ENCODE peak calls at places on chromosomes 5 and 9, in seven cellular contexts. One of them, this sample, is unnamed.

GRCh38 chr5:111641533-111642230 is 115.3 kb downstream of the NREP start:
- DNase-seq in neuronal stem cell: no peak
- DNase-seq in IMR-90: peak
- DNase-seq in mesenchymal stem cell: peak
- DNase-seq in H9: no peak
- DNase-seq in trophoblast cell: no peak
- DNase-seq in H1: no peak
- DNase-seq in this sample: no peak

GRCh38 chr5:133474851-133475590 is 137.3 kb downstream of the FSTL4 start:
- DNase-seq in neuronal stem cell: no peak
- DNase-seq in IMR-90: no peak
- DNase-seq in mesenchymal stem cell: no peak
- DNase-seq in H9: no peak
- DNase-seq in trophoblast cell: peak
- DNase-seq in H1: no peak
- DNase-seq in this sample: peak

GRCh38 chr5:175547810-175548209 is 69.5 kb downstream of the SFXN1 start:
- DNase-seq in neuronal stem cell: no peak
- DNase-seq in IMR-90: no peak
- DNase-seq in mesenchymal stem cell: no peak
- DNase-seq in H9: no peak
- DNase-seq in trophoblast cell: no peak
- DNase-seq in H1: no peak
- DNase-seq in this sample: no peak

GRCh38 chr5:123089971-123090640 is 1.1 kb downstream of the PRDM6 start:
- DNase-seq in neuronal stem cell: no peak
- DNase-seq in IMR-90: peak
- DNase-seq in mesenchymal stem cell: peak
- DNase-seq in H9: peak
- DNase-seq in trophoblast cell: no peak
- DNase-seq in H1: no peak
- DNase-seq in this sample: peak

GRCh38 chr5:176994460-176995121 is 12.0 kb downstream of the UIMC1 start:
- DNase-seq in neuronal stem cell: no peak
- DNase-seq in IMR-90: peak
- DNase-seq in mesenchymal stem cell: peak
- DNase-seq in H9: no peak
- DNase-seq in trophoblast cell: peak
- DNase-seq in H1: no peak
- DNase-seq in this sample: peak

GRCh38 chr5:100772548-100772947 is 130.5 kb downstream of the ST8SIA4 start:
- DNase-seq in neuronal stem cell: peak
- DNase-seq in IMR-90: no peak
- DNase-seq in mesenchymal stem cell: no peak
- DNase-seq in H9: no peak
- DNase-seq in trophoblast cell: no peak
- DNase-seq in H1: no peak
- DNase-seq in this sample: peak

GRCh38 chr9:97696823-97697601 is at the start of gene XPA:
- DNase-seq in neuronal stem cell: peak
- DNase-seq in IMR-90: peak
- DNase-seq in mesenchymal stem cell: peak
- DNase-seq in H9: peak
- DNase-seq in trophoblast cell: peak
- DNase-seq in H1: peak
- DNase-seq in this sample: peak

GRCh38 chr5:176648467-176649194 is 1.3 kb downstream of the TSPAN17 start:
- DNase-seq in neuronal stem cell: no peak
- DNase-seq in IMR-90: no peak
- DNase-seq in mesenchymal stem cell: no peak
- DNase-seq in H9: no peak
- DNase-seq in trophoblast cell: no peak
- DNase-seq in H1: no peak
- DNase-seq in this sample: no peak

GRCh38 chr5:65133473-65134110 is 348.1 kb downstream of the ADAMTS6 start:
- DNase-seq in neuronal stem cell: no peak
- DNase-seq in IMR-90: no peak
- DNase-seq in mesenchymal stem cell: no peak
- DNase-seq in H9: no peak
- DNase-seq in trophoblast cell: no peak
- DNase-seq in H1: no peak
- DNase-seq in this sample: no peak

GRCh38 chr5:14236757-14237156 is 93.6 kb downstream of the TRIO start:
- DNase-seq in neuronal stem cell: no peak
- DNase-seq in IMR-90: no peak
- DNase-seq in mesenchymal stem cell: no peak
- DNase-seq in H9: no peak
- DNase-seq in trophoblast cell: no peak
- DNase-seq in H1: no peak
- DNase-seq in this sample: peak

GRCh38 chr5:149133795-149134777 is 7.2 kb upstream of the ABLIM3 start:
- DNase-seq in neuronal stem cell: no peak
- DNase-seq in IMR-90: peak
- DNase-seq in mesenchymal stem cell: peak
- DNase-seq in H9: no peak
- DNase-seq in trophoblast cell: peak
- DNase-seq in H1: no peak
- DNase-seq in this sample: no peak

GRCh38 chr5:5270958-5271605 is 131.0 kb downstream of the ADAMTS16 start:
- DNase-seq in neuronal stem cell: peak
- DNase-seq in IMR-90: peak
- DNase-seq in mesenchymal stem cell: peak
- DNase-seq in H9: peak
- DNase-seq in trophoblast cell: peak
- DNase-seq in H1: no peak
- DNase-seq in this sample: peak

GRCh38 chr5:64958757-64959391 is 190.1 kb downstream of the CWC27 start:
- DNase-seq in neuronal stem cell: no peak
- DNase-seq in IMR-90: peak
- DNase-seq in mesenchymal stem cell: peak
- DNase-seq in H9: no peak
- DNase-seq in trophoblast cell: no peak
- DNase-seq in H1: no peak
- DNase-seq in this sample: no peak

GRCh38 chr9:123460091-123460490 is 104.1 kb downstream of the CRB2 start:
- DNase-seq in neuronal stem cell: no peak
- DNase-seq in IMR-90: no peak
- DNase-seq in mesenchymal stem cell: no peak
- DNase-seq in H9: no peak
- DNase-seq in trophoblast cell: no peak
- DNase-seq in H1: no peak
- DNase-seq in this sample: no peak

GRCh38 chr5:17000296-17000939 is 64.3 kb upstream of the MYO10 start:
- DNase-seq in neuronal stem cell: no peak
- DNase-seq in IMR-90: peak
- DNase-seq in mesenchymal stem cell: peak
- DNase-seq in H9: no peak
- DNase-seq in trophoblast cell: peak
- DNase-seq in H1: no peak
- DNase-seq in this sample: peak

GRCh38 chr9:33249087-33249657 is 9.2 kb downstream of the SPINK4 start:
- DNase-seq in neuronal stem cell: no peak
- DNase-seq in IMR-90: no peak
- DNase-seq in mesenchymal stem cell: no peak
- DNase-seq in H9: no peak
- DNase-seq in trophoblast cell: no peak
- DNase-seq in H1: no peak
- DNase-seq in this sample: no peak

GRCh38 chr5:157603333-157604190 is 28.0 kb upstream of the ADAM19 start:
- DNase-seq in neuronal stem cell: no peak
- DNase-seq in IMR-90: peak
- DNase-seq in mesenchymal stem cell: peak
- DNase-seq in H9: no peak
- DNase-seq in trophoblast cell: no peak
- DNase-seq in H1: no peak
- DNase-seq in this sample: no peak

GRCh38 chr5:126656397-126657007 is 55.8 kb downstream of the PHAX start:
- DNase-seq in neuronal stem cell: peak
- DNase-seq in IMR-90: peak
- DNase-seq in mesenchymal stem cell: peak
- DNase-seq in H9: no peak
- DNase-seq in trophoblast cell: no peak
- DNase-seq in H1: no peak
- DNase-seq in this sample: peak

GRCh38 chr5:67310740-67311139 is 114.1 kb upstream of the CD180 start:
- DNase-seq in neuronal stem cell: no peak
- DNase-seq in IMR-90: no peak
- DNase-seq in mesenchymal stem cell: no peak
- DNase-seq in H9: no peak
- DNase-seq in trophoblast cell: no peak
- DNase-seq in H1: no peak
- DNase-seq in this sample: no peak

GRCh38 chr9:135811796-135812195 is 95.5 kb downstream of the CAMSAP1 start:
- DNase-seq in neuronal stem cell: no peak
- DNase-seq in IMR-90: peak
- DNase-seq in mesenchymal stem cell: no peak
- DNase-seq in H9: no peak
- DNase-seq in trophoblast cell: no peak
- DNase-seq in H1: no peak
- DNase-seq in this sample: no peak

GRCh38 chr5:67093259-67093658 is 103.3 kb downstream of the CD180 start:
- DNase-seq in neuronal stem cell: no peak
- DNase-seq in IMR-90: no peak
- DNase-seq in mesenchymal stem cell: peak
- DNase-seq in H9: no peak
- DNase-seq in trophoblast cell: no peak
- DNase-seq in H1: no peak
- DNase-seq in this sample: no peak

DNA sequence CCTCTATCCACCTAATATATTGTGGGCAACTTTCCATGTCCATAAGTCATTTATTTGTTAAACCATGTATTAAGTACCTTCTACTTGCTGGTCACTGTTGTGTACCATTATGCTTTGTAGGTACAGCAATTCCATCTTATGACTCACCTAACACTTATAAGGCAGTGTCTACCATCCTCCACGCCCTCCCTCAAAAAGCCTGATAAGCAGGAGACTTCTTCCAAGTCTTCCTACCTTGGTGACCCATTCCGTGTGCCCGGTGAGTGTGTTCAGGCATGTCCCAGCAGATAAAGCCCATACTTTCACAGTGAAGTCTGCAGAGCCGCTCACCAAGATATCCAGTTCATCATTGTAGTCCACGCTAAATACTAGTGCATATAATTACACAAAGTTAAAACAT is 17.4 kb downstream of the FBXW2 start:
- DNase-seq in neuronal stem cell: no peak
- DNase-seq in IMR-90: no peak
- DNase-seq in mesenchymal stem cell: no peak
- DNase-seq in H9: no peak
- DNase-seq in trophoblast cell: peak
- DNase-seq in H1: no peak
- DNase-seq in this sample: no peak
- H3K23ac ChIP-seq in neuronal stem cell: no peak
- H3K23ac ChIP-seq in IMR-90: no peak
- H3K23ac ChIP-seq in mesenchymal stem cell: no peak
- H3K23ac ChIP-seq in H9: no peak
- H3K23ac ChIP-seq in trophoblast cell: no peak
- H3K23ac ChIP-seq in H1: no peak
- H3K23ac ChIP-seq in this sample: no peak

DNA sequence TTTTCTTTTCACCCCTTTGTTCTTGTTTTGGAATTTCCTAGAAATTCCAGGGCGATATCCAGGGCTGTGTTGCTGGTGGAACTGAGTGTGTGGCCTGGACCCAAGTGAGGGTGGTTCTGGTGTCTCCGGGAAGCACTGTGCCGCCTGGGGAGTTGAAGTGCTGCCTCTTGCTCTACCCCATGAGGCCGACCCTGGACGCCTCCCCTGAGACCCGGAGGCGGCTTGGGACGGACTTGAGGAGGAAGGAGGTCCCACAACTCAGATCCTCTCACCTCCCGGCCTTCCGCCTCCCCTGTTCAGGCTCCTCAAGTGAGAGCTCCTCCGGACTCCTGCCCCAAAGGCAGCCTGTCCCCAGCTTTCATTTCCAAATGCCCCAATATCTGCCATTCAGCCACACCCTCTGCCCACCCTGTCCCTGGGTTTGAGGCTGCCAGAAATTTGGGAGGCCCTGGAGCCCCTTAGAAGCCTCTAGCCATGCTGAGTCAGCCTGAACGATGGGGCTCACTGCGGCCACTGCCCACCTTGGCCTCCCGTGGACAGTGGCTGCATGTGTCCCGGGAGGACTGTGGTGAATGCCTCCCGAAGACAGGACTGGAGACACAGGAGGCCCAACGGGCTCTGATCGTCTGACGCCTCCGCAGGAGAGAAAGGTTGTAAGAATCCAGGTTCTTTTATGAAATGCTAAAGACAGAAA is 42.6 kb upstream of the SLC6A19 start:
- DNase-seq in neuronal stem cell: no peak
- DNase-seq in IMR-90: no peak
- DNase-seq in mesenchymal stem cell: no peak
- DNase-seq in H9: no peak
- DNase-seq in trophoblast cell: no peak
- DNase-seq in H1: no peak
- DNase-seq in this sample: no peak
- H2AK5ac ChIP-seq in neuronal stem cell: no peak
- H2AK5ac ChIP-seq in IMR-90: no peak
- H2AK5ac ChIP-seq in mesenchymal stem cell: no peak
- H2AK5ac ChIP-seq in H9: no peak
- H2AK5ac ChIP-seq in trophoblast cell: no peak
- H2AK5ac ChIP-seq in H1: no peak
- H2AK5ac ChIP-seq in this sample: no peak

DNA sequence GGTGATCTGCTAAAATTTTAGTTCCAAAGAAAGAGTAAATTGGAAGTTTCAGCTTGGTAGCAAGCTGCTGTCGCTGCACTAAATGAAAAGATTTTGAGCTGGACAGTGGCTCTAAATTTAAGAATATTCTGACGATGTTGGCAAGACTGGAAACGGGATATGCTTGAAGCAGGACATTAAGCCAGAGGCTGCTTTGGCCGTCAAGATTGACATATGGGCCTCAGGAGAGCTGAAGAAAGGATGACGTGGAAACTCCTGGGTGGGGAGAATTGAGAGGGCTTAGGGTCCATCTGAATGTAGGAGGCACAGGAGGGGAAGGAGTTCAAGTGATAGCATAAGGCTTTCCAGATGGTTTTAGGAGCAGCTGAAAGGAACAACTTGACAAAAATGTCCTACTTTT is 108.8 kb downstream of the PAPPA start:
- DNase-seq in neuronal stem cell: no peak
- DNase-seq in IMR-90: no peak
- DNase-seq in mesenchymal stem cell: no peak
- DNase-seq in H9: no peak
- DNase-seq in trophoblast cell: no peak
- DNase-seq in H1: no peak
- DNase-seq in this sample: no peak
- H2BK120ac ChIP-seq in neuronal stem cell: no peak
- H2BK120ac ChIP-seq in IMR-90: no peak
- H2BK120ac ChIP-seq in mesenchymal stem cell: no peak
- H2BK120ac ChIP-seq in H9: no peak
- H2BK120ac ChIP-seq in trophoblast cell: no peak
- H2BK120ac ChIP-seq in H1: no peak
- H2BK120ac ChIP-seq in this sample: no peak

DNA sequence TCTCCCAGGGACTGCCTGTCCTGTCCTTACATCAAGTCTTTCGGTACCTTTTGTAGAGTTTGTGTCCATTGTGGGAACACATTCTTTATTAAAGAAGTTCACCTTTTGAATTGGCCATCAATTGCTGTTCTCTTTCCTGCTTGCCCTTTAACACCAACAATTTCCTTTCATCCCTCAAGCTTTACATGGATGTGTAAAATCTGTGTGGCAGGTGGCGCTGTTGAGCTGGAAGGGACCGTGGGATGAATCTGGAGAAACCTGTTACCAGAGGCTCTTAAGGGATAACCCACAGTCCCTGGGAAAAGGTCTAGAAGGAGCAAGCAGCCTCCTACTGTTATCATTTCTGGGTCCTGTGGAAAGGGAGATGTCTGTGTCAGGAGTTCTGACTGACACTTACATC is 7.9 kb upstream of the ZFP62 start:
- DNase-seq in neuronal stem cell: peak
- DNase-seq in IMR-90: peak
- DNase-seq in mesenchymal stem cell: peak
- DNase-seq in H9: peak
- DNase-seq in trophoblast cell: peak
- DNase-seq in H1: no peak
- DNase-seq in this sample: peak
- H3K23ac ChIP-seq in neuronal stem cell: no peak
- H3K23ac ChIP-seq in IMR-90: no peak
- H3K23ac ChIP-seq in mesenchymal stem cell: no peak
- H3K23ac ChIP-seq in H9: no peak
- H3K23ac ChIP-seq in trophoblast cell: no peak
- H3K23ac ChIP-seq in H1: no peak
- H3K23ac ChIP-seq in this sample: no peak